ENCODE peak calls at places on chromosomes 1 and 21, in six cellular contexts. O, H, Q, G, S and R are unnamed samples. For H3K4me1, the result is how much of the 10 kb centered on the place peaks cover.

GRCh38 chr1:18319099-18319498 is 161.6 kb upstream of the KLHDC7A start:
- ATAC-seq in O (no peak), H (no peak), Q (no peak), G (no peak), S (no peak), R (no peak)

GRCh38 chr1:53371851-53372250 is 44.0 kb upstream of the LRP8 start:
- ATAC-seq in O (no peak), H (no peak), Q (no peak), G (no peak), S (no peak), R (no peak)

GRCh38 chr1:156704930-156705320 is 458 bp downstream of the CRABP2 start:
- ATAC-seq in O (no peak), H (peak), Q (peak), G (no peak), S (no peak), R (peak)

GRCh38 chr1:212293579-212293978 is 8.4 kb downstream of the PPP2R5A start:
- ATAC-seq in O (peak), H (peak), Q (peak), G (no peak), S (no peak), R (no peak)

GRCh38 chr1:204672482-204673216 is 12.9 kb downstream of the LRRN2 start:
- ATAC-seq in O (no peak), H (no peak), Q (no peak), G (no peak), S (no peak), R (no peak)

GRCh38 chr1:183205196-183205781 is 19.2 kb downstream of the LAMC2 start:
- ATAC-seq in O (peak), H (no peak), Q (peak), G (peak), S (no peak), R (peak)

GRCh38 chr1:77388655-77389054 is 106.8 kb downstream of the AK5 start:
- ATAC-seq in O (no peak), H (no peak), Q (peak), G (no peak), S (no peak), R (no peak)

GRCh38 chr1:217805792-217806191 is 174.6 kb downstream of the SPATA17 start:
- ATAC-seq in O (no peak), H (no peak), Q (no peak), G (no peak), S (no peak), R (no peak)

GRCh38 chr1:3347257-3348020 is 107.0 kb upstream of the ARHGEF16 start:
- ATAC-seq in O (no peak), H (no peak), Q (no peak), G (peak), S (no peak), R (no peak)

GRCh38 chr1:32918166-32918565 is 17.0 kb upstream of the TMEM54 start:
- ATAC-seq in O (no peak), H (no peak), Q (no peak), G (no peak), S (no peak), R (no peak)

GRCh38 chr1:8232036-8232757 is 85.7 kb upstream of the SLC45A1 start:
- ATAC-seq in O (no peak), H (peak), Q (no peak), G (no peak), S (no peak), R (no peak)

GRCh38 chr1:230416430-230416829 is 9.7 kb downstream of the PGBD5 start:
- ATAC-seq in O (no peak), H (no peak), Q (no peak), G (no peak), S (no peak), R (no peak)

GRCh38 chr1:31772669-31773248 is 8.6 kb upstream of the ADGRB2 start:
- ATAC-seq in O (no peak), H (peak), Q (no peak), G (peak), S (no peak), R (no peak)

GRCh38 chr1:71377886-71378285 is 297.1 kb upstream of the ZRANB2 start:
- ATAC-seq in O (no peak), H (no peak), Q (no peak), G (no peak), S (no peak), R (no peak)

GRCh38 chr21:26032263-26032662 is 138.3 kb downstream of the APP start:
- ATAC-seq in O (no peak), H (no peak), Q (no peak), G (no peak), S (no peak), R (no peak)

GRCh38 chr1:2314297-2314802 is 77.0 kb downstream of the MORN1 start:
- ATAC-seq in O (peak), H (peak), Q (peak), G (peak), S (peak), R (peak)

GRCh38 chr1:29777522-29777921 is 541.2 kb downstream of the PTPRU start:
- ATAC-seq in O (no peak), H (no peak), Q (no peak), G (no peak), S (no peak), R (no peak)

GRCh38 chr1:29417558-29417858 is 181.2 kb downstream of the PTPRU start:
- ATAC-seq in O (no peak), H (no peak), Q (no peak), G (no peak), S (no peak), R (no peak)

GRCh38 chr1:219147571-219148019 is 26.1 kb upstream of the LYPLAL1 start:
- ATAC-seq in O (no peak), H (no peak), Q (no peak), G (no peak), S (no peak), R (no peak)

GRCh38 chr1:154959448-154959825 is 2.1 kb downstream of the PYGO2 start:
- ATAC-seq in O (no peak), H (no peak), Q (no peak), G (no peak), S (no peak), R (no peak)

GRCh38 chr1:172117800-172118199 is 276.5 kb downstream of the DNM3 start:
- ATAC-seq in O (peak), H (no peak), Q (no peak), G (no peak), S (peak), R (no peak)

GRCh38 chr1:74712863-74713262 is 20.0 kb downstream of the CRYZ start:
- ATAC-seq in O (no peak), H (no peak), Q (peak), G (no peak), S (no peak), R (peak)

GRCh38 chr1:171500803-171501202 is 15.5 kb downstream of the PRRC2C start:
- ATAC-seq in O (no peak), H (no peak), Q (no peak), G (no peak), S (peak), R (no peak)

GRCh38 chr1:27638047-27638734 is 3.2 kb upstream of the FGR start:
- ATAC-seq in O (no peak), H (no peak), Q (no peak), G (no peak), S (no peak), R (no peak)

GRCh38 chr1:91765293-91765692 is 120.7 kb downstream of the TGFBR3 start:
- ATAC-seq in O (peak), H (no peak), Q (no peak), G (no peak), S (no peak), R (peak)

GRCh38 chr1:161313554-161314200 is 504 bp upstream of the SDHC start:
- ATAC-seq in O (no peak), H (no peak), Q (no peak), G (peak), S (peak), R (no peak)

GRCh38 chr1:230160957-230161771 is 94.1 kb downstream of the GALNT2 start:
- ATAC-seq in O (no peak), H (no peak), Q (peak), G (no peak), S (no peak), R (no peak)

GRCh38 chr1:186076006-186076405 is 299.0 kb downstream of the TPR start:
- ATAC-seq in O (no peak), H (no peak), Q (peak), G (no peak), S (no peak), R (peak)

GRCh38 chr1:228061411-228062084 is 21.0 kb upstream of the ARF1 start:
- ATAC-seq in O (no peak), H (no peak), Q (no peak), G (no peak), S (no peak), R (no peak)

GRCh38 chr1:228059536-228060457 is 22.7 kb upstream of the ARF1 start:
- ATAC-seq in O (peak), H (peak), Q (peak), G (peak), S (peak), R (peak)

GRCh38 chr1:228060458-228061190 is 21.9 kb upstream of the ARF1 start:
- ATAC-seq in O (no peak), H (no peak), Q (peak), G (no peak), S (no peak), R (no peak)

GRCh38 chr1:228058172-228058980 is 24.1 kb upstream of the ARF1 start:
- ATAC-seq in O (no peak), H (no peak), Q (no peak), G (no peak), S (no peak), R (no peak)

GRCh38 chr1:228058981-228059535 is 23.4 kb upstream of the ARF1 start:
- ATAC-seq in O (no peak), H (peak), Q (no peak), G (no peak), S (peak), R (peak)
- H3K4me3 ChIP-seq in O (no peak), H (peak), Q (peak), G (no peak), S (no peak), R (peak)

GRCh38 chr1:209805875-209806760 is at the start of gene IRF6:
- ATAC-seq in O (peak), H (peak), Q (peak), G (peak), S (no peak), R (peak)

GRCh38 chr1:209803568-209803967 is 2.4 kb downstream of the IRF6 start:
- ATAC-seq in O (no peak), H (no peak), Q (no peak), G (no peak), S (no peak), R (no peak)

GRCh38 chr1:209807509-209807908 is 1.6 kb upstream of the IRF6 start:
- ATAC-seq in O (no peak), H (no peak), Q (no peak), G (no peak), S (peak), R (no peak)

GRCh38 chr1:209802780-209803152 is 3.2 kb downstream of the IRF6 start:
- ATAC-seq in O (no peak), H (no peak), Q (no peak), G (no peak), S (no peak), R (no peak)

DNA sequence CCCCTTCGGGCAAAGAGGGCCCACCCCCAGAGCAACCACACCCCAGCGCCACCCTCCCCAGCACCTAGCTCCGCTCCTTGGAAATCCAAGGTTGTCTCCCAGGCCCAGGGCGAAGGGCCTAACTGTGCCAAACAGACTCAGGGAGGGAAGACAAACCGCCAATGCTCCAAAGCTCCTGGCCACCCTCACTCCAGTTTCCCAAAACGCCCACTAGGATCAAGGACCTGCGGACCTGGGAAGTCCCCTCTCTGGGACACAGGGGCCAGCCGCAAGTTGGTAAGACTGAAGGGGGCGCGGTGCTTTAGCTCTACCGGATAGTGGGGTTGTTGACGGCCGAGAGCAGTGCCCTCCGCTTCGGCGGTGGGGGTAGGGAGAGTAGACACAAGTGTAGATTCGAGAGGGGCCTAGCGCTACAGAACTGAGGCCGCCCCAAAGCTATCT is 581 bp downstream of the IRF6 start:
- ATAC-seq in O (no peak), H (peak), Q (peak), G (no peak), S (no peak), R (no peak)
- TF ChIP-seq CTCF in O (no peak), H (no peak), Q (no peak), G (no peak), S (no peak), R (no peak)

DNA sequence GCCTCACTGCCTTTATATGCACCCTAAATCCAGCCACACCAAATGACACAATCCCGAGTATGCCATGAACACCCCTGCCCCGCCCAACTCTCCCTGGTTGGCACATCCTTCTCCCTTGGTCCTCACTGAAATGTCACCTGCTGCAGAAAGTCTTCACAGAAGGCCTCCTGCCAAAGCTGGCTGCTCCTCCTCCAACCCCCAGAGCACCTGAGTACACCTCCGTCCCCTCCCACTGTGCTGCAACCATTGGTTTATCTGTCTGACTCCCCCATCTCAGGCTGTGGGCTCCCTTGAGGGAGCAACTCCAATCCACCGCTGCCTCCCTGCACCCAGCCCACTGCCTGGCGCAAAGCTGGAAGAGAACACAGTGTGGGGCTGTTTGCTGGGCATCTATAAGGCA is 16.3 kb downstream of the STK40 start:
- ATAC-seq in O (no peak), H (no peak), Q (no peak), G (no peak), S (no peak), R (no peak)
- H3K4me1 ChIP-seq in O (under half), H (half or more), Q (half or more), G (half or more), S (half or more), R (half or more)

GRCh38 chr1:113946668-113947387 is 17.7 kb downstream of the HIPK1 start:
- ATAC-seq in O (peak), H (no peak), Q (peak), G (no peak), S (peak), R (no peak)
- H3K4me3 ChIP-seq in O (no peak), H (no peak), Q (no peak), G (no peak), S (peak), R (no peak)

GRCh38 chr1:99728494-99729235 is 37.8 kb downstream of the FRRS1 start:
- ATAC-seq in O (peak), H (peak), Q (peak), G (peak), S (peak), R (no peak)
- TF ChIP-seq CTCF in O (peak), H (peak), Q (peak), G (peak), S (peak), R (peak)

DNA sequence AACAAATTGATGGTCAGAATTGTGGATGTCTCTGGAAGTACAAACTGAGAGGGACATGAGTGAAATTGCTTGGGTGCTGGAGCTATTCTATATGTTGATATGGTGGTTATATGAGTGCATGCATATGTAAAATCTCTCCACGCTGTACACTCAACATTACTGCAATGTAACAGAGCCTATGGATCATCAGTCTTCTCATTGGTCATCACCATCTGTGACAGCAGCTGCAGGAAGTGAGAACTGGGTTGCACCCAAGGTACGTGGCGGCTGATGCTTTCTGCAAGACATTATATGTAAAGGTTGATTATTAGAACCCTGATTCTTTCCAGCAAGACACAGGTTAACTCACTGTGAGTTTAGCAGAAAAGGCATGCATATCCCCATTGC is 387.1 kb downstream of the OMA1 start:
- ATAC-seq in O (no peak), H (no peak), Q (no peak), G (no peak), S (no peak), R (no peak)
- H3K4me1 ChIP-seq in O (under half), H (under half), Q (under half), G (under half), S (under half), R (under half)

DNA sequence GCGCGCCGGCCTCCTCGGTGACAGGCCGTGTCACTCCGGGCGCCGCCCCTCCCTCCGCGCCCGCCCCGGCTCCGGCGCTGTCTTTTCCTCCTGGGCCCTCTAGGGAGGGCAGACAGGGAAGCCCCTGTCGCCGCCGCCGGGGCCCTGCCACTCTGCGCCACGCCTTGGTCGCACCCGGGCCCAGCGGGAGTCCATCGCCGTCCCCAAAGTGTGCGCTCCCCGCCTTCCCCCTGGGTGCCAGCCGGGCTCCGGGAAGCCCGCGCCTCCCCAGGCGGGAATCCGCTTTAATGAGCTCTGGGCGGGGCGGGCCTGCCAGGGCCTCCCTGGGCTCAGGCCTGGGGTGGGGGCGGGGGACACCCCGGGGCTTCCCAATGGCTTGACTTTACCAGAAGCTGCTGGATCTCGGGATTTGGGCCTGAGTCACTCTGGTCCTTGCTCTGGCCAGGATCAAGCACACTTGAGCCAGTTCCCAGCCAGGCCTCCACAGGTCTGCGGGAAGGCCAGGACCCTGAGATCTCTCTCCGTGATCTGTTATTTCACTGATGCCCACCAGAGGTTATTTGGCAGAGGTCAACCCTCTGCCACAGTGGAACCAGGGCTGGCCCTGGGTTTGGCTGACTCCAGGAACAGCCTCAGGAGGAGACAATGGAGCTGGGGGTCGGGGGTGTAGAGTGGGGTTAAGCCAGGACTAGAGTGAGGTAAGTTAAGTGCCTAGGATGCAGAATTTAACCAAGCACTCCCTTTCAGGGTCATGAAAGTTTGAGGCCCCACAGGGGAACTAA is 178.4 kb upstream of the EDN2 start:
- ATAC-seq in O (peak), H (peak), Q (peak), G (peak), S (peak), R (peak)
- H3K4me3 ChIP-seq in O (peak), H (peak), Q (peak), G (peak), S (peak), R (peak)

GRCh38 chr1:119323216-119323982 is 45.2 kb upstream of the HAO2 start:
- ATAC-seq in O (no peak), H (no peak), Q (no peak), G (peak), S (peak), R (no peak)
- TF ChIP-seq CTCF in O (no peak), H (no peak), Q (no peak), G (no peak), S (no peak), R (no peak)

DNA sequence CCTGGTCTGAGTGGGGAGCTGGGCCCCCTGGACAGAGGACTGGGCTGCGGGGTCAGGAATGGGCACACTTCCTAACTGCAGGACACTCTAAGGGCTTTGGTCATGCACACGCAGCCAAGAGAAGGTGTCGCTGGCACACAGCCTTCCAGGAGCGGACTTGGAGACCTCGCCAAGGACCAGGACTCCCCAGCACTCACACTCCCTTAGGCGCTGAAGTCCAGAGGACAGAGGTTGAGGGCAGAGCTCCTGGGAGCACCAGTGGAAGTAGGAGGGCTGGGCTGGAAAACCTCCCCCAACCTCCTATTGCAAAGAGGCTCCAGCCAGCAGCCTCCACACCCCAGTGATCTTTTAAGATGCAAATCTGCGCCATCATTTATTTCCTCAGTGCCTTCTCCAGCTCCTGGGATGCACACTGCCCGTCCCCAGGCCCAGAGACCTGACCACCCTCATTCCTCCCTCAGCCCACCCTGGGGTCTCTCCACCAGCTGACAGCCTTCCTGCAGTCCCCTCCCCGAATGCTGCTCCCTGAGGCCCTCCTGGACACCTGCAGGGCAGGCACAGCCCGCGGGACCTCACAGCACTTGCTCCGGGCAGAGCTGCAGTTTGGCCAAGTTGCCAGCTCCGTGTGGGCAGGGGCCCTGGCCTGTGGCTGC is 3.0 kb downstream of the TSPEAR start:
- ATAC-seq in O (no peak), H (no peak), Q (no peak), G (peak), S (no peak), R (no peak)
- H3K4me1 ChIP-seq in O (under half), H (under half), Q (under half), G (under half), S (under half), R (under half)